ENCODE peak calls at places on chromosome 2, in five cellular contexts. One of them, this sample, is unnamed.
A peak's percentile ranks its signal among the peaks of the same experiment; 100 is the strongest.

GRCh38 chr2:156423674-156424282 is 12.4 kb upstream of the GPD2 start:
- DNase-seq in psoas muscle: no peak
- DNase-seq in prostate gland: no peak
- DNase-seq in CD8-positive, alpha-beta T cell: no peak
- DNase-seq in IMR-90: no peak
- DNase-seq in this sample: no peak

GRCh38 chr2:149093579-149093978 is 55.1 kb downstream of the LYPD6B start:
- DNase-seq in psoas muscle: no peak
- DNase-seq in prostate gland: no peak
- DNase-seq in CD8-positive, alpha-beta T cell: no peak
- DNase-seq in IMR-90: no peak
- DNase-seq in this sample: no peak

GRCh38 chr2:36032046-36032445 is 323.5 kb upstream of the CRIM1 start:
- DNase-seq in psoas muscle: no peak
- DNase-seq in prostate gland: no peak
- DNase-seq in CD8-positive, alpha-beta T cell: no peak
- DNase-seq in IMR-90: no peak
- DNase-seq in this sample: no peak

GRCh38 chr2:180376076-180376475 is 369.0 kb upstream of the CWC22 start:
- DNase-seq in psoas muscle: no peak
- DNase-seq in prostate gland: no peak
- DNase-seq in CD8-positive, alpha-beta T cell: no peak
- DNase-seq in IMR-90: peak; percentile 30
- DNase-seq in this sample: no peak

GRCh38 chr2:9582624-9583023 is 27.0 kb upstream of the ADAM17 start:
- DNase-seq in psoas muscle: no peak
- DNase-seq in prostate gland: no peak
- DNase-seq in CD8-positive, alpha-beta T cell: no peak
- DNase-seq in IMR-90: no peak
- DNase-seq in this sample: no peak

GRCh38 chr2:8927510-8928456 is 75.7 kb downstream of the MBOAT2 start:
- DNase-seq in psoas muscle: no peak
- DNase-seq in prostate gland: no peak
- DNase-seq in CD8-positive, alpha-beta T cell: no peak
- DNase-seq in IMR-90: no peak
- DNase-seq in this sample: no peak

GRCh38 chr2:95385570-95385984 is 16.9 kb upstream of the FAHD2A start:
- DNase-seq in psoas muscle: no peak
- DNase-seq in prostate gland: no peak
- DNase-seq in CD8-positive, alpha-beta T cell: no peak
- DNase-seq in IMR-90: no peak
- DNase-seq in this sample: no peak

GRCh38 chr2:217966399-217967068 is 36.3 kb downstream of the TNS1 start:
- DNase-seq in psoas muscle: no peak
- DNase-seq in prostate gland: no peak
- DNase-seq in CD8-positive, alpha-beta T cell: no peak
- DNase-seq in IMR-90: peak; percentile 54
- DNase-seq in this sample: no peak

GRCh38 chr2:185618630-185619029 is 120.0 kb upstream of the FSIP2 start:
- DNase-seq in psoas muscle: no peak
- DNase-seq in prostate gland: no peak
- DNase-seq in CD8-positive, alpha-beta T cell: no peak
- DNase-seq in IMR-90: no peak
- DNase-seq in this sample: peak; percentile 32

DNA sequence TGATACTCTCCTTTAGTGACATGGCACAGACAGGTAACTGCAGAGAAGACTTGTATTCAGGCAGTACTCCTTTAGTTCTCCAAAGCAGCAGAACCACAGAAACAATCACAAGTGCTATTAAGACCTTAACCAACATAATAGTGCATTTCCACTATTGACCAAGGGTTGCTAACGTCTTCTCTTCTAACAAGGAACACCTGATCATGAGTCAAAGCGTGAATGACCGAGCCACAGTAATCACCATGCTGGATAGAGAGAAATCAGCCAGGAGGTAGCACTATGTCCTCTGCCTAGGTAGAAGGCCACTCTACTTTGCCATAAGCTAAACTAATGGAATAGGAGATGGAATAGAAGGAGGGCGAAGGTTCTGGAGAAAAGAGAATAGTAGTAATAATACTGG is 161.0 kb downstream of the ANKRD44 start:
- DNase-seq in psoas muscle: no peak
- DNase-seq in prostate gland: no peak
- DNase-seq in CD8-positive, alpha-beta T cell: no peak
- DNase-seq in IMR-90: no peak
- DNase-seq in this sample: no peak
- H3K4me1 ChIP-seq in psoas muscle: no peaks in the 10 kb centered on the region
- H3K4me1 ChIP-seq in prostate gland: no peaks in the 10 kb centered on the region
- H3K4me1 ChIP-seq in CD8-positive, alpha-beta T cell: peaks cover 84% of the 10 kb centered on the region
- H3K4me1 ChIP-seq in IMR-90: peaks cover 9% of the 10 kb centered on the region
- H3K4me1 ChIP-seq in this sample: no peaks in the 10 kb centered on the region

GRCh38 chr2:61694312-61695274 is 156.4 kb upstream of the XPO1 start:
- DNase-seq in psoas muscle: peak; percentile 94
- DNase-seq in prostate gland: peak; percentile 94
- DNase-seq in CD8-positive, alpha-beta T cell: peak; percentile 89
- DNase-seq in IMR-90: peak; percentile 75
- DNase-seq in this sample: peak; percentile 70
- TF ChIP-seq CTCF in psoas muscle: peak; percentile 50
- TF ChIP-seq CTCF in prostate gland: peak; percentile 54
- TF ChIP-seq CTCF in CD8-positive, alpha-beta T cell: peak; percentile 52
- TF ChIP-seq CTCF in IMR-90: peak; percentile 34
- TF ChIP-seq CTCF in this sample: peak; percentile 63

GRCh38 chr2:27925640-27926472 is 35.3 kb downstream of the BABAM2 start:
- DNase-seq in psoas muscle: no peak
- DNase-seq in prostate gland: no peak
- DNase-seq in CD8-positive, alpha-beta T cell: no peak
- DNase-seq in IMR-90: no peak
- DNase-seq in this sample: no peak
- H3K4me1 ChIP-seq in psoas muscle: peaks cover 16% of the 10 kb centered on the region
- H3K4me1 ChIP-seq in prostate gland: no peaks in the 10 kb centered on the region
- H3K4me1 ChIP-seq in CD8-positive, alpha-beta T cell: no peaks in the 10 kb centered on the region
- H3K4me1 ChIP-seq in IMR-90: no peaks in the 10 kb centered on the region
- H3K4me1 ChIP-seq in this sample: no peaks in the 10 kb centered on the region

DNA sequence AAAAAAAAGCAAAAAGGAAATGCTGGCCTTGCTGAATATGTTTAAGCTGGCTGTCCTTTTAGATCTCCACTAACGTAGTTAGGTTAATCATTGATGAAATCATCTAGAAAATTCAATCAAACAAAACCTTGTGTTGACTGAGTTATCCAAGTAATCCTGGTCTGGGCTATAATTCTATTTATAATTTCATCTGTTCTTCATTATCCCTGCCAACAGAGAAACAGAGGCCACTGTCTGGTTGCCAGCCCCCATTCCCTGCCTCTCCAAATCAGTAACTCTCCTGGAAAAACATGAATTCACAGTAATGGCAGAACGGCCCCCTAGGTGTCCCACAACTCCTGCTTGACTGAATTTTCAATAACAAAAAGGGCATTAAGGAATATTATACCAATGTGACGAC is 24.6 kb downstream of the DOCK10 start:
- DNase-seq in psoas muscle: no peak
- DNase-seq in prostate gland: no peak
- DNase-seq in CD8-positive, alpha-beta T cell: no peak
- DNase-seq in IMR-90: no peak
- DNase-seq in this sample: no peak
- TF ChIP-seq CTCF in psoas muscle: no peak
- TF ChIP-seq CTCF in prostate gland: no peak
- TF ChIP-seq CTCF in CD8-positive, alpha-beta T cell: no peak
- TF ChIP-seq CTCF in IMR-90: peak; percentile 5
- TF ChIP-seq CTCF in this sample: no peak

GRCh38 chr2:160362018-160362417 is 131.6 kb downstream of the RBMS1 start:
- DNase-seq in psoas muscle: no peak
- DNase-seq in prostate gland: no peak
- DNase-seq in CD8-positive, alpha-beta T cell: no peak
- DNase-seq in IMR-90: no peak
- DNase-seq in this sample: no peak
- H3K4me1 ChIP-seq in psoas muscle: peaks cover 54% of the 10 kb centered on the region
- H3K4me1 ChIP-seq in prostate gland: no peaks in the 10 kb centered on the region
- H3K4me1 ChIP-seq in CD8-positive, alpha-beta T cell: no peaks in the 10 kb centered on the region
- H3K4me1 ChIP-seq in IMR-90: peaks cover 14% of the 10 kb centered on the region
- H3K4me1 ChIP-seq in this sample: peaks cover 14% of the 10 kb centered on the region

DNA sequence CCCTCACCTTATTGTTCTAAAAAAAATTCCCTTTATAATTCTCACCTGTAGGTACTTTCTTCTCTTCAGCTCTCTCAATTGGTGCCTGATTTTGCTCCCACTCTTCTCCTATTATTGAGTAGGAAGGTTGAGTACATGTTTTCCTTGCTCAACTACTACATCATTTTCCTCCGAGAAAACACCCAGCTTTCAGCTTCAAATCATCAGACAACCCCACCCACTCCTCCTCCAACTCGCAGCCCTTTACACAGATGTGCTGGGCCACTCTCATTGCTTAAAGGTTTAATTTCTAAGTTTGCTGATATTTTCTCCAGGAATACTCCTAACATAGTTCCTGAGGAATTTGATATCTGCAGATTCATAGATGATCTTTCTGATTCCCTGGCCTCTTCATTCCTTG is 734.4 kb upstream of the ZEB2 start:
- DNase-seq in psoas muscle: no peak
- DNase-seq in prostate gland: no peak
- DNase-seq in CD8-positive, alpha-beta T cell: no peak
- DNase-seq in IMR-90: no peak
- DNase-seq in this sample: no peak
- TF ChIP-seq CTCF in psoas muscle: no peak
- TF ChIP-seq CTCF in prostate gland: no peak
- TF ChIP-seq CTCF in CD8-positive, alpha-beta T cell: no peak
- TF ChIP-seq CTCF in IMR-90: no peak
- TF ChIP-seq CTCF in this sample: no peak

GRCh38 chr2:109632158-109632789 is 18.1 kb downstream of the SOWAHC start:
- DNase-seq in psoas muscle: no peak
- DNase-seq in prostate gland: no peak
- DNase-seq in CD8-positive, alpha-beta T cell: no peak
- DNase-seq in IMR-90: no peak
- DNase-seq in this sample: no peak
- H3K4me1 ChIP-seq in psoas muscle: no peaks in the 10 kb centered on the region
- H3K4me1 ChIP-seq in prostate gland: no peaks in the 10 kb centered on the region
- H3K4me1 ChIP-seq in CD8-positive, alpha-beta T cell: no peaks in the 10 kb centered on the region
- H3K4me1 ChIP-seq in IMR-90: peaks cover 2% of the 10 kb centered on the region
- H3K4me1 ChIP-seq in this sample: peaks cover 4% of the 10 kb centered on the region

DNA sequence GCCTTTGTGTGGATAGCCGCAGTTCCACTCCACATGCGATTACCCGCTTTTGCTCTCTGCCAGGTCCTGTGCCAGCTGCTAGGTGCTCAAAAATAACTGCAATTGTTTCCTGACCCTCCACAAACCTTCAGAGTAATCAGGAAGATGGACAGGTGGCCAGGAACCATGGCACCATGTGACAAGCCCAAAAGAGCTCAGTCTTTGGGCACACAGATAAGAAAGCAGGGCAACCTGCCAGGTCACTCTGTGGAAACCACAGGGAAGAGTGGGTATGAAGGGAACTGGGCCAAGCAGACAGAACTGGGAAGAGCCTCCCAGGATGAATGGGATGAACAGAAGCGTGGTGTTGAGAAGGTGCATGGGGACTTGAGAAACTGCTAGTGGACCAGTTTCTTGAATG is 79.4 kb upstream of the AGAP1 start:
- DNase-seq in psoas muscle: no peak
- DNase-seq in prostate gland: no peak
- DNase-seq in CD8-positive, alpha-beta T cell: no peak
- DNase-seq in IMR-90: no peak
- DNase-seq in this sample: no peak
- TF ChIP-seq CTCF in psoas muscle: no peak
- TF ChIP-seq CTCF in prostate gland: no peak
- TF ChIP-seq CTCF in CD8-positive, alpha-beta T cell: no peak
- TF ChIP-seq CTCF in IMR-90: no peak
- TF ChIP-seq CTCF in this sample: no peak

GRCh38 chr2:54546925-54547324 is 90.8 kb downstream of the SPTBN1 start:
- DNase-seq in psoas muscle: no peak
- DNase-seq in prostate gland: no peak
- DNase-seq in CD8-positive, alpha-beta T cell: no peak
- DNase-seq in IMR-90: no peak
- DNase-seq in this sample: no peak

GRCh38 chr2:54551123-54551756 is 95.1 kb downstream of the SPTBN1 start:
- DNase-seq in psoas muscle: no peak
- DNase-seq in prostate gland: peak; percentile 26
- DNase-seq in CD8-positive, alpha-beta T cell: no peak
- DNase-seq in IMR-90: no peak
- DNase-seq in this sample: no peak

GRCh38 chr2:54550523-54550922 is 94.4 kb downstream of the SPTBN1 start:
- DNase-seq in psoas muscle: no peak
- DNase-seq in prostate gland: no peak
- DNase-seq in CD8-positive, alpha-beta T cell: no peak
- DNase-seq in IMR-90: no peak
- DNase-seq in this sample: no peak

GRCh38 chr2:54549912-54550518 is 93.9 kb downstream of the SPTBN1 start:
- DNase-seq in psoas muscle: no peak
- DNase-seq in prostate gland: peak; percentile 51
- DNase-seq in CD8-positive, alpha-beta T cell: no peak
- DNase-seq in IMR-90: no peak
- DNase-seq in this sample: peak; percentile 82

GRCh38 chr2:54549430-54549829 is 93.3 kb downstream of the SPTBN1 start:
- DNase-seq in psoas muscle: no peak
- DNase-seq in prostate gland: no peak
- DNase-seq in CD8-positive, alpha-beta T cell: no peak
- DNase-seq in IMR-90: no peak
- DNase-seq in this sample: no peak
- H3K4me1 ChIP-seq in psoas muscle: peaks cover 17% of the 10 kb centered on the region
- H3K4me1 ChIP-seq in prostate gland: peaks cover 2% of the 10 kb centered on the region
- H3K4me1 ChIP-seq in CD8-positive, alpha-beta T cell: peaks cover 6% of the 10 kb centered on the region
- H3K4me1 ChIP-seq in IMR-90: peaks cover 3% of the 10 kb centered on the region
- H3K4me1 ChIP-seq in this sample: peaks cover 36% of the 10 kb centered on the region